ENCODE peak calls at places on chromosomes 12 and 14, in six cellular contexts. P is effector memory CD4-positive, alpha-beta T cell; E is tibial nerve; O is body of pancreas; Y is GM23248; R is IMR-90. A is an unnamed sample. For H3K9me3, the result is how much of the 10 kb centered on the place peaks cover.

GRCh38 chr14:57835751-57836150 is 30.1 kb downstream of the SLC35F4 start:
- DNase-seq in E (no peak), P (no peak), Y (no peak), R (no peak), O (no peak), A (no peak)

GRCh38 chr14:51846631-51847488 is 13.6 kb upstream of the GNG2 start:
- DNase-seq in O (peak), R (peak), E (no peak), P (peak), Y (no peak), A (peak)

GRCh38 chr12:77299001-77299400 is 233.6 kb upstream of the E2F7 start:
- DNase-seq in O (no peak), P (no peak), R (no peak), Y (peak), E (no peak), A (no peak)

GRCh38 chr12:18837025-18837424 is 99.1 kb downstream of the CAPZA3 start:
- DNase-seq in P (no peak), E (no peak), Y (peak), R (peak), O (peak), A (no peak)

GRCh38 chr12:61043838-61044237 is 1216.4 kb upstream of the USP15 start:
- DNase-seq in P (no peak), Y (no peak), R (no peak), O (no peak), E (no peak), A (no peak)

GRCh38 chr12:124727244-124727673 is 136.4 kb downstream of the SCARB1 start:
- DNase-seq in E (peak), P (no peak), Y (peak), O (peak), R (no peak), A (no peak)

GRCh38 chr12:25433581-25434325 is 119.3 kb downstream of the LMNTD1 start:
- DNase-seq in R (peak), P (no peak), E (no peak), O (no peak), Y (peak), A (no peak)

GRCh38 chr12:29844667-29845066 is 60.9 kb upstream of the TMTC1 start:
- DNase-seq in E (no peak), O (no peak), P (no peak), R (peak), Y (peak), A (no peak)

GRCh38 chr12:106039242-106039641 is 99.5 kb downstream of the NUAK1 start:
- DNase-seq in Y (no peak), O (no peak), R (no peak), E (no peak), P (no peak), A (no peak)

GRCh38 chr14:52950410-52950897 is 396 bp downstream of the FERMT2 start:
- DNase-seq in Y (peak), P (no peak), R (peak), O (peak), E (no peak), A (peak)

GRCh38 chr12:10018390-10018789 is 8.0 kb downstream of the CLEC12B start:
- DNase-seq in O (no peak), R (peak), E (no peak), Y (no peak), P (no peak), A (no peak)

DNA sequence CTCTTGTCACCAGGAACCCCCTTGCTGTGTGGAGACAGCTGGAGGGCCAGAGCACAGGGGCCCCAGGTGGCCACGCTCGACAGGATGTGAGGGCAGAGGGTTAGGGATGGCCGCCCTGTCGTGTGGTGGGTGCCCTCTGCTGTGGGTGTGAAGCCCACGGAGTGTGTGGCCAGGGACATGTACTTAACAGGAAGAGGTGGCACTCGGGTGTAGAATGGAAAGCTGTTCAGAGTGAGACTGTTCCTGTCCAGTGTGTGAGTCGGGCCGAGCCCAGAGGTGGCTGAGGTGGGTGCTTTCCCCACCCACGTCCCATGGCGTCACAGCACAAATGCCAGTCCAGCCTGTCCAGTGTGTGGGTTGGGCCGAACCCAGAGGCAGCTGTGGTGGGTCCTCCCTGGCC is 47.1 kb downstream of the FBRSL1 start:
- DNase-seq in O (no peak), R (no peak), P (no peak), Y (no peak), E (no peak), A (no peak)
- H3K9me3 ChIP-seq in O (under half), R (under half), P (under half), Y (under half), E (under half), A (under half)

GRCh38 chr12:34302131-34302885 is 280.0 kb downstream of the ALG10 start:
- DNase-seq in E (no peak), Y (no peak), O (no peak), P (no peak), R (no peak), A (no peak)

GRCh38 chr12:34299802-34300193 is 277.5 kb downstream of the ALG10 start:
- DNase-seq in R (no peak), Y (no peak), O (no peak), E (no peak), P (no peak), A (no peak)

GRCh38 chr12:34303091-34303870 is 281.0 kb downstream of the ALG10 start:
- DNase-seq in P (no peak), Y (no peak), O (no peak), E (no peak), R (no peak), A (no peak)

GRCh38 chr12:34300376-34301250 is 278.3 kb downstream of the ALG10 start:
- DNase-seq in Y (no peak), R (no peak), O (no peak), P (no peak), E (no peak), A (no peak)

GRCh38 chr12:34301251-34302130 is 279.2 kb downstream of the ALG10 start:
- DNase-seq in R (no peak), E (no peak), O (no peak), Y (no peak), P (no peak), A (no peak)
- H3K9me3 ChIP-seq in R (half or more), E (half or more), O (under half), Y (under half), P (under half), A (under half)

GRCh38 chr14:105818712-105819005 is 292.3 kb downstream of the TMEM121 start:
- DNase-seq in O (no peak), Y (no peak), E (no peak), P (no peak), R (no peak), A (no peak)
- H3K9me3 ChIP-seq in O (under half), Y (under half), E (under half), P (under half), R (under half), A (under half)

DNA sequence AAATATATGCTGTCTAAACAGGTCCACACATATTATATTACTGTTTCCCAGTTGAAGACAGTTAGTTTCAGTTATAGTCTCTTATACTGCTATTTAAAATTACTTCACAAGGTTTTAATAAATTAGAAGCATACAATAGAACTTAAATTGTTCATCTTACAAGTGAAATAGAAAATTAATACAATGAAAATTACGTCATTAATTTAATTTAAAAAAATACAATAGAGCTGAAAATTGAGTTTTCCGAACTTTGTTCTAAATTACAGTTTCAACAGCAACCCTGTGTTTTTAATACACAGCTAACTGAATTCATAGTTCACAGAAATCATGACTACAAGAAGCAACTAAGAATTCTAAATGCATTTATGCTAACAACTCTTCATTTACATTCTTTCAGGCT is 525.7 kb upstream of the FOXG1 start:
- DNase-seq in E (no peak), O (no peak), Y (no peak), P (no peak), R (no peak), A (no peak)
- H3K9me3 ChIP-seq in E (under half), O (under half), Y (under half), P (under half), R (under half), A (under half)

DNA sequence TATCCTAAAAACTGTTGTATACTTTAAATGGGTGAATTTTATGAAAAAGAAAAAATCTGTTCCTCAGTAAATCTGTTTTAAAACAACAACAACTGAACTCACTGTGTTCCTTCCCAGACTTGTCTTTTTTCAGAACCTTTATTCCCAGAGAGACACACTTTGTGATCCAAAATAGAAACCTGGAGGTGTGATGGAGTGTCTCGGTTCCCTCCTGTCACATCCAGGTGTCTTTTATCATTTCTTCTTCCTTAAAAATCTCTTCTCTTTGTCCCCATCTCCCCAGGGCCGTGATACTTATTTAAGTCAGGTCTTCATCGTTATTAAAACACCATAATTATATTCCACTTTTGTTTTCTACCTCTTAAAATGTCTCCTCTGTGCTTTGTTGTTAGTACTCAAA is 76.2 kb upstream of the EVL start:
- DNase-seq in R (no peak), E (no peak), O (no peak), Y (no peak), P (no peak), A (no peak)
- H3K9me3 ChIP-seq in R (under half), E (under half), O (under half), Y (under half), P (under half), A (under half)

GRCh38 chr14:61168126-61168525 is 113.0 kb downstream of the TMEM30B start:
- DNase-seq in Y (no peak), P (no peak), O (no peak), R (no peak), E (no peak), A (no peak)
- H3K9me3 ChIP-seq in Y (under half), P (under half), O (under half), R (under half), E (under half), A (under half)